ENCODE peak calls at places on chromosomes 5 and 9, in seven cellular contexts. One of them, this sample, is unnamed.
A peak's percentile ranks its signal among the peaks of the same experiment; 100 is the strongest.

GRCh38 chr5:137598341-137598740 is 99.2 kb upstream of the SPOCK1 start:
- DNase-seq in uterus: no peak
- DNase-seq in heart right ventricle: no peak
- DNase-seq in body of pancreas: no peak
- DNase-seq in ovary: no peak
- DNase-seq in CD4-positive, alpha-beta memory T cell: no peak
- DNase-seq in right lobe of liver: no peak
- DNase-seq in this sample: no peak

GRCh38 chr9:124222918-124223720 is 34.6 kb upstream of the NEK6 start:
- DNase-seq in uterus: peak; percentile 58
- DNase-seq in heart right ventricle: peak; percentile 75
- DNase-seq in body of pancreas: peak; percentile 98
- DNase-seq in ovary: no peak
- DNase-seq in CD4-positive, alpha-beta memory T cell: no peak
- DNase-seq in right lobe of liver: peak; percentile 97
- DNase-seq in this sample: no peak

GRCh38 chr5:176497852-176498251 is 39.4 kb downstream of the RNF44 start:
- DNase-seq in uterus: no peak
- DNase-seq in heart right ventricle: no peak
- DNase-seq in body of pancreas: no peak
- DNase-seq in ovary: no peak
- DNase-seq in CD4-positive, alpha-beta memory T cell: no peak
- DNase-seq in right lobe of liver: no peak
- DNase-seq in this sample: no peak

GRCh38 chr5:83955916-83956315 is 235.3 kb upstream of the HAPLN1 start:
- DNase-seq in uterus: no peak
- DNase-seq in heart right ventricle: no peak
- DNase-seq in body of pancreas: no peak
- DNase-seq in ovary: no peak
- DNase-seq in CD4-positive, alpha-beta memory T cell: no peak
- DNase-seq in right lobe of liver: no peak
- DNase-seq in this sample: no peak

GRCh38 chr9:129333613-129333960 is 155.5 kb upstream of the IER5L start:
- DNase-seq in uterus: peak; percentile 40
- DNase-seq in heart right ventricle: no peak
- DNase-seq in body of pancreas: peak; percentile 48
- DNase-seq in ovary: no peak
- DNase-seq in CD4-positive, alpha-beta memory T cell: no peak
- DNase-seq in right lobe of liver: no peak
- DNase-seq in this sample: peak; percentile 72

GRCh38 chr5:175664723-175665122 is 6.9 kb downstream of the HRH2 start:
- DNase-seq in uterus: no peak
- DNase-seq in heart right ventricle: no peak
- DNase-seq in body of pancreas: no peak
- DNase-seq in ovary: no peak
- DNase-seq in CD4-positive, alpha-beta memory T cell: no peak
- DNase-seq in right lobe of liver: no peak
- DNase-seq in this sample: no peak

GRCh38 chr5:97658116-97658900 is 475.3 kb upstream of the RIOK2 start:
- DNase-seq in uterus: no peak
- DNase-seq in heart right ventricle: no peak
- DNase-seq in body of pancreas: no peak
- DNase-seq in ovary: no peak
- DNase-seq in CD4-positive, alpha-beta memory T cell: no peak
- DNase-seq in right lobe of liver: no peak
- DNase-seq in this sample: no peak

GRCh38 chr9:89684912-89685636 is 80.3 kb downstream of the GADD45G start:
- DNase-seq in uterus: no peak
- DNase-seq in heart right ventricle: peak; percentile 49
- DNase-seq in body of pancreas: peak; percentile 89
- DNase-seq in ovary: peak; percentile 55
- DNase-seq in CD4-positive, alpha-beta memory T cell: no peak
- DNase-seq in right lobe of liver: no peak
- DNase-seq in this sample: no peak

GRCh38 chr9:127976498-127976897 is 4.3 kb downstream of the EEIG1 start:
- DNase-seq in uterus: no peak
- DNase-seq in heart right ventricle: no peak
- DNase-seq in body of pancreas: peak; percentile 92
- DNase-seq in ovary: no peak
- DNase-seq in CD4-positive, alpha-beta memory T cell: peak; percentile 80
- DNase-seq in right lobe of liver: no peak
- DNase-seq in this sample: no peak

GRCh38 chr9:92657296-92658094 is 12.4 kb downstream of the IPPK start:
- DNase-seq in uterus: no peak
- DNase-seq in heart right ventricle: no peak
- DNase-seq in body of pancreas: no peak
- DNase-seq in ovary: no peak
- DNase-seq in CD4-positive, alpha-beta memory T cell: no peak
- DNase-seq in right lobe of liver: no peak
- DNase-seq in this sample: peak; percentile 80

GRCh38 chr9:135759676-135760300 is 57.8 kb downstream of the KCNT1 start:
- DNase-seq in uterus: no peak
- DNase-seq in heart right ventricle: no peak
- DNase-seq in body of pancreas: no peak
- DNase-seq in ovary: no peak
- DNase-seq in CD4-positive, alpha-beta memory T cell: no peak
- DNase-seq in right lobe of liver: no peak
- DNase-seq in this sample: peak; percentile 59

GRCh38 chr5:103908327-103909099 is 345.9 kb upstream of the NUDT12 start:
- DNase-seq in uterus: no peak
- DNase-seq in heart right ventricle: no peak
- DNase-seq in body of pancreas: no peak
- DNase-seq in ovary: no peak
- DNase-seq in CD4-positive, alpha-beta memory T cell: no peak
- DNase-seq in right lobe of liver: no peak
- DNase-seq in this sample: no peak

GRCh38 chr9:135079676-135080075 is 7.8 kb upstream of the OLFM1 start:
- DNase-seq in uterus: no peak
- DNase-seq in heart right ventricle: no peak
- DNase-seq in body of pancreas: no peak
- DNase-seq in ovary: no peak
- DNase-seq in CD4-positive, alpha-beta memory T cell: no peak
- DNase-seq in right lobe of liver: no peak
- DNase-seq in this sample: no peak

GRCh38 chr5:149652697-149653096 is 71.4 kb downstream of the ARHGEF37 start:
- DNase-seq in uterus: no peak
- DNase-seq in heart right ventricle: no peak
- DNase-seq in body of pancreas: no peak
- DNase-seq in ovary: no peak
- DNase-seq in CD4-positive, alpha-beta memory T cell: no peak
- DNase-seq in right lobe of liver: no peak
- DNase-seq in this sample: no peak

GRCh38 chr9:107789001-107789710 is 299.6 kb upstream of the KLF4 start:
- DNase-seq in uterus: no peak
- DNase-seq in heart right ventricle: no peak
- DNase-seq in body of pancreas: no peak
- DNase-seq in ovary: no peak
- DNase-seq in CD4-positive, alpha-beta memory T cell: no peak
- DNase-seq in right lobe of liver: no peak
- DNase-seq in this sample: no peak

GRCh38 chr5:1229822-1230221 is 4.6 kb downstream of the SLC6A18 start:
- DNase-seq in uterus: no peak
- DNase-seq in heart right ventricle: no peak
- DNase-seq in body of pancreas: no peak
- DNase-seq in ovary: no peak
- DNase-seq in CD4-positive, alpha-beta memory T cell: no peak
- DNase-seq in right lobe of liver: no peak
- DNase-seq in this sample: no peak

GRCh38 chr5:1226231-1226630 is 1.1 kb downstream of the SLC6A18 start:
- DNase-seq in uterus: no peak
- DNase-seq in heart right ventricle: no peak
- DNase-seq in body of pancreas: no peak
- DNase-seq in ovary: no peak
- DNase-seq in CD4-positive, alpha-beta memory T cell: no peak
- DNase-seq in right lobe of liver: no peak
- DNase-seq in this sample: no peak

GRCh38 chr5:1228121-1228520 is 2.9 kb downstream of the SLC6A18 start:
- DNase-seq in uterus: no peak
- DNase-seq in heart right ventricle: no peak
- DNase-seq in body of pancreas: no peak
- DNase-seq in ovary: no peak
- DNase-seq in CD4-positive, alpha-beta memory T cell: no peak
- DNase-seq in right lobe of liver: no peak
- DNase-seq in this sample: no peak

GRCh38 chr5:1226839-1227238 is 1.7 kb downstream of the SLC6A18 start:
- DNase-seq in uterus: no peak
- DNase-seq in heart right ventricle: no peak
- DNase-seq in body of pancreas: no peak
- DNase-seq in ovary: no peak
- DNase-seq in CD4-positive, alpha-beta memory T cell: no peak
- DNase-seq in right lobe of liver: no peak
- DNase-seq in this sample: no peak

GRCh38 chr5:1227669-1228068 is 2.5 kb downstream of the SLC6A18 start:
- DNase-seq in uterus: no peak
- DNase-seq in heart right ventricle: no peak
- DNase-seq in body of pancreas: peak; percentile 51
- DNase-seq in ovary: no peak
- DNase-seq in CD4-positive, alpha-beta memory T cell: no peak
- DNase-seq in right lobe of liver: no peak
- DNase-seq in this sample: no peak
- H3K4me3 ChIP-seq in uterus: no peak overlapping the region
- H3K4me3 ChIP-seq in heart right ventricle: no peak overlapping the region
- H3K4me3 ChIP-seq in body of pancreas: no peak overlapping the region
- H3K4me3 ChIP-seq in ovary: no peak overlapping the region
- H3K4me3 ChIP-seq in CD4-positive, alpha-beta memory T cell: no peak overlapping the region
- H3K4me3 ChIP-seq in right lobe of liver: no peak overlapping the region
- H3K4me3 ChIP-seq in this sample: no peak overlapping the region

GRCh38 chr9:132647355-132647754 is 22.4 kb downstream of the DDX31 start:
- DNase-seq in uterus: no peak
- DNase-seq in heart right ventricle: no peak
- DNase-seq in body of pancreas: no peak
- DNase-seq in ovary: no peak
- DNase-seq in CD4-positive, alpha-beta memory T cell: no peak
- DNase-seq in right lobe of liver: no peak
- DNase-seq in this sample: no peak

GRCh38 chr9:132645711-132646110 is 24.1 kb downstream of the DDX31 start:
- DNase-seq in uterus: no peak
- DNase-seq in heart right ventricle: no peak
- DNase-seq in body of pancreas: no peak
- DNase-seq in ovary: no peak
- DNase-seq in CD4-positive, alpha-beta memory T cell: no peak
- DNase-seq in right lobe of liver: no peak
- DNase-seq in this sample: no peak

GRCh38 chr9:132646726-132647125 is 23.1 kb downstream of the DDX31 start:
- DNase-seq in uterus: no peak
- DNase-seq in heart right ventricle: no peak
- DNase-seq in body of pancreas: no peak
- DNase-seq in ovary: no peak
- DNase-seq in CD4-positive, alpha-beta memory T cell: no peak
- DNase-seq in right lobe of liver: no peak
- DNase-seq in this sample: no peak

GRCh38 chr9:132644251-132644650 is 25.5 kb downstream of the DDX31 start:
- DNase-seq in uterus: no peak
- DNase-seq in heart right ventricle: no peak
- DNase-seq in body of pancreas: no peak
- DNase-seq in ovary: no peak
- DNase-seq in CD4-positive, alpha-beta memory T cell: no peak
- DNase-seq in right lobe of liver: no peak
- DNase-seq in this sample: peak; percentile 49

GRCh38 chr9:132645306-132645705 is 24.5 kb downstream of the DDX31 start:
- DNase-seq in uterus: no peak
- DNase-seq in heart right ventricle: no peak
- DNase-seq in body of pancreas: no peak
- DNase-seq in ovary: no peak
- DNase-seq in CD4-positive, alpha-beta memory T cell: no peak
- DNase-seq in right lobe of liver: no peak
- DNase-seq in this sample: no peak
- H3K36me3 ChIP-seq in uterus: no peaks in the 10 kb centered on the region
- H3K36me3 ChIP-seq in heart right ventricle: no peaks in the 10 kb centered on the region
- H3K36me3 ChIP-seq in body of pancreas: peaks cover 19% of the 10 kb centered on the region
- H3K36me3 ChIP-seq in ovary: no peaks in the 10 kb centered on the region
- H3K36me3 ChIP-seq in CD4-positive, alpha-beta memory T cell: peaks cover 79% of the 10 kb centered on the region
- H3K36me3 ChIP-seq in right lobe of liver: peaks cover 5% of the 10 kb centered on the region
- H3K36me3 ChIP-seq in this sample: peaks cover 28% of the 10 kb centered on the region

DNA sequence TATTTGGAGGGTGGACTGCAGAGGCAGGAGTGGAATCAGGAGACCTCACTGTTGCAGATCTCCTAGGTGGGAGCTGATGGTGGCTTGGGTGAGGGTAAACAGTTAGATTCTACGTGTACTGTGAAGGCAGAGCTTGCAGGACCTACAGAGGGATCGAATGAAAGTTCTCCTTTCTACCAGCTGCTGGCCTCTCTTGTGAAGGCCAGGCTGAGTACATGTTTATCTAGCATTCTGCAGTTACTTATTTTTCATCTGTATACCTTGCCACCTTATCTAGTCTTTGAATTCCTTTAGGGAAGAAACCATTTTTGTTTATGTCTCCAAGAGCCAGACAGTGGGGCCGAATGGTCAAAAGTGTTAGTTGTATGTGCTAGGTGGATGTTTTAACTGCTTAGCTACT is 57.6 kb downstream of the PTTG1 start:
- DNase-seq in uterus: no peak
- DNase-seq in heart right ventricle: no peak
- DNase-seq in body of pancreas: no peak
- DNase-seq in ovary: no peak
- DNase-seq in CD4-positive, alpha-beta memory T cell: no peak
- DNase-seq in right lobe of liver: no peak
- DNase-seq in this sample: no peak
- H3K4me3 ChIP-seq in uterus: no peak overlapping the region
- H3K4me3 ChIP-seq in heart right ventricle: no peak overlapping the region
- H3K4me3 ChIP-seq in body of pancreas: no peak overlapping the region
- H3K4me3 ChIP-seq in ovary: no peak overlapping the region
- H3K4me3 ChIP-seq in CD4-positive, alpha-beta memory T cell: no peak overlapping the region
- H3K4me3 ChIP-seq in right lobe of liver: no peak overlapping the region
- H3K4me3 ChIP-seq in this sample: no peak overlapping the region

GRCh38 chr5:113002423-113002822 is 25.8 kb downstream of the DCP2 start:
- DNase-seq in uterus: no peak
- DNase-seq in heart right ventricle: no peak
- DNase-seq in body of pancreas: no peak
- DNase-seq in ovary: no peak
- DNase-seq in CD4-positive, alpha-beta memory T cell: no peak
- DNase-seq in right lobe of liver: no peak
- DNase-seq in this sample: no peak

GRCh38 chr5:113003763-113004162 is 27.2 kb downstream of the DCP2 start:
- DNase-seq in uterus: no peak
- DNase-seq in heart right ventricle: no peak
- DNase-seq in body of pancreas: no peak
- DNase-seq in ovary: no peak
- DNase-seq in CD4-positive, alpha-beta memory T cell: no peak
- DNase-seq in right lobe of liver: no peak
- DNase-seq in this sample: no peak

GRCh38 chr5:113000466-113000865 is 23.9 kb downstream of the DCP2 start:
- DNase-seq in uterus: no peak
- DNase-seq in heart right ventricle: no peak
- DNase-seq in body of pancreas: no peak
- DNase-seq in ovary: no peak
- DNase-seq in CD4-positive, alpha-beta memory T cell: no peak
- DNase-seq in right lobe of liver: no peak
- DNase-seq in this sample: no peak

GRCh38 chr5:113005454-113005853 is 28.9 kb downstream of the DCP2 start:
- DNase-seq in uterus: no peak
- DNase-seq in heart right ventricle: no peak
- DNase-seq in body of pancreas: no peak
- DNase-seq in ovary: no peak
- DNase-seq in CD4-positive, alpha-beta memory T cell: no peak
- DNase-seq in right lobe of liver: no peak
- DNase-seq in this sample: no peak
- H3K36me3 ChIP-seq in uterus: no peaks in the 10 kb centered on the region
- H3K36me3 ChIP-seq in heart right ventricle: no peaks in the 10 kb centered on the region
- H3K36me3 ChIP-seq in body of pancreas: peaks cover 6% of the 10 kb centered on the region
- H3K36me3 ChIP-seq in ovary: no peaks in the 10 kb centered on the region
- H3K36me3 ChIP-seq in CD4-positive, alpha-beta memory T cell: peaks cover 25% of the 10 kb centered on the region
- H3K36me3 ChIP-seq in right lobe of liver: peaks cover 4% of the 10 kb centered on the region
- H3K36me3 ChIP-seq in this sample: peaks cover 34% of the 10 kb centered on the region

GRCh38 chr5:119476341-119476740 is 24.0 kb downstream of the HSD17B4 start:
- DNase-seq in uterus: no peak
- DNase-seq in heart right ventricle: no peak
- DNase-seq in body of pancreas: no peak
- DNase-seq in ovary: no peak
- DNase-seq in CD4-positive, alpha-beta memory T cell: no peak
- DNase-seq in right lobe of liver: no peak
- DNase-seq in this sample: no peak
- H3K4me3 ChIP-seq in uterus: no peak overlapping the region
- H3K4me3 ChIP-seq in heart right ventricle: no peak overlapping the region
- H3K4me3 ChIP-seq in body of pancreas: no peak overlapping the region
- H3K4me3 ChIP-seq in ovary: no peak overlapping the region
- H3K4me3 ChIP-seq in CD4-positive, alpha-beta memory T cell: no peak overlapping the region
- H3K4me3 ChIP-seq in right lobe of liver: no peak overlapping the region
- H3K4me3 ChIP-seq in this sample: no peak overlapping the region

This sample was measured in H7.